ENCODE peak calls at places on chromosomes 12 and 14, in seven cellular contexts. C, S, O, D, U, A and H are unnamed samples.

GRCh38 chr12:46209914-46210834 is 58.7 kb downstream of the SLC38A1 start:
- DNase-seq in C (peak), S (peak), O (no peak), D (no peak), U (no peak), A (no peak), H (peak)

GRCh38 chr14:21041676-21042433 is at the start of gene RNASE7:
- DNase-seq in C (no peak), S (peak), O (peak), D (no peak), U (no peak), A (no peak), H (peak)

GRCh38 chr14:44782775-44783238 is 178.9 kb downstream of the KLHL28 start:
- DNase-seq in C (no peak), S (no peak), O (no peak), D (no peak), U (no peak), A (no peak), H (peak)

GRCh38 chr12:20490213-20490612 is 121.9 kb downstream of the PDE3A start:
- DNase-seq in C (no peak), S (no peak), O (peak), D (no peak), U (no peak), A (no peak), H (no peak)

GRCh38 chr12:3316776-3317480 is 174.1 kb upstream of the PRMT8 start:
- DNase-seq in C (no peak), S (no peak), O (no peak), D (no peak), U (no peak), A (no peak), H (no peak)

GRCh38 chr14:84397621-84398020 is 1132.3 kb upstream of the FLRT2 start:
- DNase-seq in C (no peak), S (no peak), O (no peak), D (no peak), U (no peak), A (no peak), H (no peak)

GRCh38 chr12:126432780-126433179 is 1367.5 kb downstream of the AACS start:
- DNase-seq in C (no peak), S (no peak), O (no peak), D (no peak), U (no peak), A (no peak), H (no peak)

GRCh38 chr12:1797991-1798733 is 22.2 kb upstream of the LRTM2 start:
- DNase-seq in C (no peak), S (peak), O (no peak), D (peak), U (no peak), A (no peak), H (no peak)

GRCh38 chr12:47885012-47885501 is 19.7 kb downstream of the VDR start:
- DNase-seq in C (no peak), S (no peak), O (no peak), D (no peak), U (no peak), A (no peak), H (no peak)

GRCh38 chr12:65882504-65882903 is 58.2 kb downstream of the HMGA2 start:
- DNase-seq in C (no peak), S (no peak), O (no peak), D (no peak), U (no peak), A (no peak), H (peak)

GRCh38 chr14:36383674-36384421 is 63.4 kb upstream of the MBIP start:
- DNase-seq in C (no peak), S (peak), O (no peak), D (no peak), U (peak), A (no peak), H (peak)

GRCh38 chr14:41925409-41925808 is 318.7 kb downstream of the LRFN5 start:
- DNase-seq in C (peak), S (no peak), O (no peak), D (no peak), U (no peak), A (no peak), H (peak)

GRCh38 chr14:104650057-104650980 is 39.1 kb upstream of the INF2 start:
- DNase-seq in C (peak), S (peak), O (peak), D (peak), U (peak), A (no peak), H (peak)

GRCh38 chr14:69879175-69880047 is at the start of gene SMOC1:
- DNase-seq in C (peak), S (peak), O (no peak), D (peak), U (peak), A (peak), H (no peak)

GRCh38 chr12:132194056-132194455 is 49.8 kb downstream of the NOC4L start:
- DNase-seq in C (no peak), S (no peak), O (no peak), D (no peak), U (no peak), A (no peak), H (no peak)

GRCh38 chr12:59046763-59047534 is 126.6 kb upstream of the LRIG3 start:
- DNase-seq in C (no peak), S (no peak), O (no peak), D (no peak), U (no peak), A (no peak), H (no peak)

GRCh38 chr14:105854600-105855245 is 328.3 kb downstream of the TMEM121 start:
- DNase-seq in C (no peak), S (no peak), O (no peak), D (peak), U (peak), A (no peak), H (no peak)

GRCh38 chr12:67909091-67909531 is 80.1 kb upstream of the IFNG-AS1 start:
- DNase-seq in C (no peak), S (no peak), O (peak), D (no peak), U (no peak), A (no peak), H (peak)

GRCh38 chr12:46919666-46920065 is 93.9 kb upstream of the SLC38A4 start:
- DNase-seq in C (no peak), S (no peak), O (peak), D (no peak), U (no peak), A (no peak), H (no peak)